ENCODE peak calls at places on chromosome 1, in seven cellular contexts. U is ovary; H is stimulated activated CD4-positive, alpha-beta T cell treated with anti-CD3 and anti-CD28 coated beads, TNF-alpha, amount 100 ng/mL, for 1 hour; F is activated CD4-positive, CD25-positive, alpha-beta regulatory T cell treated with anti-CD3 and anti-CD28 coated beads, Interleukin-2, amount 50 U/mL, for 72 hours; V is DMS 273 treated with DMSO at 0.1 percent for 48 hours; W is RWPE1; J is kidney tubule cell. N is an unnamed sample.

GRCh38 chr1:237740831-237741230 is 149.9 kb downstream of the ZP4 start:
- DNase-seq in U (no peak), H (no peak), F (no peak), V (no peak), W (no peak), J (peak), N (no peak)

GRCh38 chr1:55071477-55071876 is 32.1 kb downstream of the PCSK9 start:
- DNase-seq in U (no peak), H (no peak), F (no peak), V (peak), W (peak), J (peak), N (no peak)

GRCh38 chr1:54792686-54793282 is 8.3 kb downstream of the TTC22 start:
- DNase-seq in U (no peak), H (no peak), F (no peak), V (no peak), W (no peak), J (no peak), N (no peak)

GRCh38 chr1:55337801-55338447 is 122.8 kb upstream of the USP24 start:
- DNase-seq in U (no peak), H (no peak), F (no peak), V (peak), W (peak), J (peak), N (no peak)

GRCh38 chr1:231550448-231550781 is 21.9 kb downstream of the TSNAX start:
- DNase-seq in U (no peak), H (no peak), F (no peak), V (no peak), W (peak), J (peak), N (no peak)

GRCh38 chr1:168218647-168219046 is 7.2 kb upstream of the SFT2D2 start:
- DNase-seq in U (no peak), H (no peak), F (no peak), V (no peak), W (no peak), J (no peak), N (no peak)

GRCh38 chr1:27877115-27877416 is 4.7 kb downstream of the THEMIS2 start:
- DNase-seq in U (no peak), H (no peak), F (no peak), V (no peak), W (no peak), J (no peak), N (no peak)

GRCh38 chr1:215992620-215993019 is 425.5 kb downstream of the KCTD3 start:
- DNase-seq in U (no peak), H (no peak), F (no peak), V (no peak), W (peak), J (peak), N (no peak)